ENCODE peak calls at places on chromosome 7, in ten cellular contexts. B, O, A, N, E, W, F, P, S and D are unnamed samples.

GRCh38 chr7:142939226-142939910 is at the start of gene LLCFC1:
- DNase-seq in W (no peak), S (no peak), N (no peak), A (peak; percentile 19), B (no peak), P (no peak), E (no peak), F (peak; percentile 54), O (peak; percentile 11), D (peak; percentile 3)

GRCh38 chr7:77833136-77833535 is 34.6 kb downstream of the PHTF2 start:
- DNase-seq in W (no peak), O (no peak), B (peak; percentile 2), E (no peak), S (no peak), F (no peak), A (no peak), P (no peak), N (no peak), D (no peak)

GRCh38 chr7:157652954-157653826 is 316.4 kb downstream of the DNAJB6 start:
- DNase-seq in F (no peak), N (no peak), O (no peak), A (no peak), E (no peak), S (no peak), W (no peak), B (no peak), P (no peak), D (no peak)

GRCh38 chr7:140541513-140542192 is 62.3 kb upstream of the MKRN1 start:
- DNase-seq in E (peak; percentile 91), F (no peak), P (peak; percentile 66), O (no peak), W (no peak), A (no peak), N (no peak), S (peak; percentile 65), B (peak; percentile 91), D (no peak)

GRCh38 chr7:1466524-1467271 is 7.4 kb upstream of the MICALL2 start:
- DNase-seq in E (peak; percentile 75), P (peak; percentile 75), N (peak; percentile 86), O (no peak), S (peak; percentile 89), W (no peak), A (peak; percentile 77), F (no peak), B (peak; percentile 20), D (no peak)

GRCh38 chr7:152608208-152608607 is 67.7 kb downstream of the XRCC2 start:
- DNase-seq in W (no peak), A (no peak), O (no peak), B (no peak), P (no peak), N (no peak), E (no peak), F (no peak), S (no peak), D (no peak)

GRCh38 chr7:155299539-155300202 is 2.0 kb downstream of the INSIG1 start:
- DNase-seq in S (no peak), P (no peak), B (no peak), A (no peak), E (peak; percentile 37), N (no peak), F (no peak), O (peak; percentile 37), W (peak; percentile 34), D (no peak)

GRCh38 chr7:152862842-152863241 is 103.3 kb downstream of the ACTR3B start:
- DNase-seq in P (no peak), W (no peak), O (no peak), A (no peak), S (no peak), F (no peak), B (no peak), N (no peak), E (no peak), D (no peak)

GRCh38 chr7:152891160-152891621 is 131.6 kb downstream of the ACTR3B start:
- DNase-seq in B (no peak), F (peak; percentile 72), S (no peak), P (no peak), O (no peak), E (no peak), W (no peak), A (no peak), N (no peak), D (no peak)

GRCh38 chr7:158492372-158492771 is 95.3 kb downstream of the PTPRN2 start:
- DNase-seq in P (no peak), E (no peak), W (no peak), B (no peak), A (no peak), F (no peak), O (no peak), N (no peak), S (no peak), D (no peak)

GRCh38 chr7:46145412-46145811 is 224.3 kb upstream of the IGFBP3 start:
- DNase-seq in W (no peak), B (peak; percentile 96), E (peak; percentile 96), F (no peak), S (no peak), O (no peak), N (no peak), P (no peak), A (no peak), D (no peak)

GRCh38 chr7:33423646-33424020 is 294.3 kb downstream of the BBS9 start:
- DNase-seq in O (peak; percentile 7), B (no peak), A (no peak), W (no peak), S (no peak), F (no peak), P (no peak), N (no peak), E (no peak), D (peak; percentile 1)